ENCODE peak calls at places on chromosomes 4 and X, in six cellular contexts. N is GM12865, F is T-helper 9 cell, Q is hypothalamus, Y is posterior cingulate gyrus, P is heart right ventricle. X is an unnamed sample.

GRCh38 chr4:1578968-1579833 is 104.9 kb downstream of the FAM53A start:
- DNase-seq in Q (no peak), P (peak; percentile 72), F (peak; percentile 66), N (peak; percentile 28), Y (no peak), X (no peak)

GRCh38 chrX:54825716-54826428 is 18.3 kb downstream of the MAGED2 start:
- DNase-seq in Y (no peak), P (no peak), F (no peak), Q (no peak), N (no peak), X (no peak)

GRCh38 chrX:4661771-4662170 is 948.3 kb upstream of the PRKX start:
- DNase-seq in P (no peak), N (no peak), Q (no peak), F (no peak), Y (no peak), X (no peak)

GRCh38 chrX:68594769-68595168 is 52.7 kb upstream of the STARD8 start:
- DNase-seq in Y (no peak), F (no peak), N (no peak), P (no peak), Q (no peak), X (no peak)

GRCh38 chr4:7546809-7547367 is 112.2 kb upstream of the PSAPL1 start:
- DNase-seq in N (no peak), Q (no peak), F (no peak), P (no peak), Y (no peak), X (no peak)

GRCh38 chr4:3123201-3123671 is 48.8 kb downstream of the HTT start:
- DNase-seq in N (no peak), P (no peak), F (no peak), Y (no peak), Q (no peak), X (no peak)

GRCh38 chr4:8135666-8136065 is 22.9 kb downstream of the ABLIM2 start:
- DNase-seq in Y (no peak), P (peak; percentile 39), F (no peak), N (no peak), Q (no peak), X (no peak)

GRCh38 chrX:40109288-40110008 is 11.7 kb upstream of the BCOR start:
- DNase-seq in P (peak; percentile 59), Y (no peak), F (no peak), Q (no peak), N (peak; percentile 69), X (peak; percentile 19)

GRCh38 chr4:186604124-186604627 is 48.8 kb upstream of the MTNR1A start:
- DNase-seq in P (no peak), F (no peak), Y (no peak), N (no peak), Q (no peak), X (no peak)

GRCh38 chrX:107978707-107979307 is 3.4 kb downstream of the TEX13B start:
- DNase-seq in P (no peak), Y (no peak), Q (no peak), N (peak; percentile 13), F (no peak), X (no peak)

X was measured in NCI-H1930.